ENCODE peak calls at places on chromosome 14, in four cellular contexts. I is GM23338, R is neural progenitor cell, J is PC-3. B is an unnamed sample.

GRCh38 chr14:89899917-89900680 is 54.4 kb downstream of the EFCAB11 start:
- DNase-seq in I (peak), R (peak), J (peak), B (peak)

GRCh38 chr14:106044949-106045596 is 518.7 kb downstream of the TMEM121 start:
- DNase-seq in I (peak), R (no peak), J (no peak), B (peak)

GRCh38 chr14:89447182-89447970 is 30.3 kb upstream of the FOXN3 start:
- DNase-seq in I (no peak), R (no peak), J (no peak), B (no peak)

GRCh38 chr14:85531594-85532391 is 1.8 kb downstream of the FLRT2 start:
- DNase-seq in I (peak), R (peak), J (no peak), B (peak)

GRCh38 chr14:94345344-94346072 is 22.4 kb upstream of the SERPINA6 start:
- DNase-seq in I (no peak), R (no peak), J (peak), B (peak)

GRCh38 chr14:23567186-23568020 is at the start of gene AP1G2:
- DNase-seq in I (peak), R (peak), J (peak), B (peak)

GRCh38 chr14:40188006-40188405 is 755.8 kb upstream of the FBXO33 start:
- DNase-seq in I (no peak), R (no peak), J (peak), B (peak)

GRCh38 chr14:64438181-64438839 is 27.0 kb upstream of the AKAP5 start:
- DNase-seq in I (no peak), R (no peak), J (peak), B (peak)

GRCh38 chr14:49977126-49977841 is 84.4 kb downstream of the ARF6 start:
- DNase-seq in I (no peak), R (no peak), J (no peak), B (no peak)

GRCh38 chr14:49972840-49973239 is 80.0 kb downstream of the ARF6 start:
- DNase-seq in I (no peak), R (no peak), J (peak), B (peak)

GRCh38 chr14:49975799-49976198 is 82.9 kb downstream of the ARF6 start:
- DNase-seq in I (no peak), R (no peak), J (peak), B (no peak)

GRCh38 chr14:49972199-49972671 is 79.4 kb downstream of the ARF6 start:
- DNase-seq in I (no peak), R (no peak), J (peak), B (peak)

DNA sequence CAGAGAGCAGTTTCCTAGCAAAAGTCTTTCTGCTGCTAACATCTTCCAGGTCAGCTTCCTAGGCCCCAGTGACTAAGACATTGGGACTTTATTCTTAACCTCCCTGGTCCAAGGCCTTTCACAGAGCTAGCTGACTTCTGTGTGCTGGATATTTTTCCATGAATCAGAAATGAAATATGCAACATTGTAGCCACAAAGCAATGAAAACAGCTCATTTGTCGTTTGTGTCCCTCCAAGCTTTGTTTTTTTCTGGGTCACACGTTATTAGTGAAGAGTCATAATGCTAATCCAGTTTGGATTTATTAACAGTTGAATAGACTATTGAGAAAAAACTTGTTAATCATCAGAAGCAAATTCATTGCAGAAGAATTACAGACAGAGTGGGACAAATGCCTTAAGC is 82.4 kb downstream of the ARF6 start:
- DNase-seq in I (no peak), R (no peak), J (peak), B (peak)
- TF ChIP-seq EZH2phosphoT487 in I (no peak), R (no peak), J (no peak), B (peak)

DNA sequence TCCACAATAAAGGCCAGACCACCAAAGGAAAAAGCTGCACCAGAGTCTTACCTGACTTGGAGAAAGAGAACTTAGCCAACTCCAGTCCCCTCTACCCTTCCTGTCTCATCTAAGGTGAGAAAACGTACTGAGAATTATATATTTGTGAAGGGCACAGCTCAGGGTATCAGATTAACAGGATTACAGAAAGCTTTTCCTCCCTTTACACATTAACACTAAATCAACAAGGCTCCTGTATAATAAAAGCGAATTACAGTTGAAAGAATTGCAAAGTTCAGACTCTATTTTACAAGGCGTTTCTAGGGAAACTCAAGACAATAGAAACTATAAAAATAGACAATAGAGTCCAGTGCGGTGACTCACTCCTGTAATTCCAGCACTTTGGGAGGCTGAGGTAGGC is 82.7 kb upstream of the RPL10L start:
- DNase-seq in I (no peak), R (no peak), J (peak), B (no peak)
- H2AFZ ChIP-seq in I (no peak), R (no peak), J (no peak), B (no peak)

GRCh38 chr14:53696217-53696965 is 260.2 kb downstream of the BMP4 start:
- DNase-seq in I (no peak), R (no peak), J (peak), B (no peak)
- TF ChIP-seq EZH2phosphoT487 in I (no peak), R (no peak), J (no peak), B (no peak)

GRCh38 chr14:34078117-34078743 is 127.4 kb upstream of the EGLN3 start:
- DNase-seq in I (no peak), R (no peak), J (peak), B (no peak)

GRCh38 chr14:34085695-34086094 is 134.8 kb upstream of the EGLN3 start:
- DNase-seq in I (no peak), R (no peak), J (no peak), B (no peak)

GRCh38 chr14:34086358-34086757 is 135.5 kb upstream of the EGLN3 start:
- DNase-seq in I (no peak), R (no peak), J (no peak), B (no peak)

GRCh38 chr14:34081576-34082136 is 130.8 kb upstream of the EGLN3 start:
- DNase-seq in I (no peak), R (no peak), J (peak), B (peak)

DNA sequence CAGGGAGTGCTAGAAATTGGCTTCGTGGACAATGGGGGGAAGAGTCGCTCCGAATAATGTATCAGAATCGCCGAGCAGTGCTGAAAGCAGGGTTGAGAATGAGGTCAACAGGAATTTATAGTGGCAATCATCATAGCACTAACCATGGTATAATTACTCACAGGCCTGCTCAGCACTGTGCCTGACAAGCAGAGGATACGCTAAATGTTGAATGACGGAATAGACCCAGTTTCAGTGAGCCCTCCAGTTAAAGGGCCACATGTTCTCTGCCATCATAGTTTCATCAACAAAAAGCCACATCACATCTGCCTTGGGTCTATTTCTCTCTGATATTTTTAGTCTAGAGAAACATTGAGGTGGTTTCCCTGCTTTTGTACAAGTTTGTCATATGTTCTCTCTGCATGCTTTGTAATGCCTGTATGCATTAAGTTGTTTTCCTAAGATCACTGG is 130.3 kb upstream of the EGLN3 start:
- DNase-seq in I (no peak), R (no peak), J (peak), B (peak)
- H2AFZ ChIP-seq in I (no peak), R (no peak), J (peak), B (no peak)

B was measured in GM23248.